ENCODE peak calls at places on chromosomes 13 and 19, in eight cellular contexts. Y is HCT116, D is OCI-LY7, R is PC-9, M is neural progenitor cell, S is H9, C is mesendoderm, L is astrocyte. P is an unnamed sample. For H3K79me2, the result is how much of the 10 kb centered on the place peaks cover.

GRCh38 chr13:87676254-87677042 is 5.3 kb downstream of the SLITRK5 start:
- DNase-seq in Y (no peak), D (peak), R (no peak), M (peak), S (peak), C (peak), L (no peak), P (no peak)

GRCh38 chr19:7597689-7598088 is 2.0 kb downstream of the CAMSAP3 start:
- DNase-seq in Y (no peak), D (no peak), R (no peak), M (no peak), S (no peak), C (peak), L (no peak), P (no peak)

GRCh38 chr19:32336259-32337111 is 8.9 kb upstream of the ZNF507 start:
- DNase-seq in Y (no peak), D (no peak), R (no peak), M (no peak), S (no peak), C (no peak), L (no peak), P (no peak)

GRCh38 chr13:71866173-71867091 is 572 bp downstream of the DACH1 start:
- DNase-seq in Y (no peak), D (no peak), R (peak), M (peak), S (peak), C (peak), L (no peak), P (peak)

GRCh38 chr13:30619731-30620130 is 2.0 kb downstream of the USPL1 start:
- DNase-seq in Y (no peak), D (no peak), R (no peak), M (no peak), S (no peak), C (no peak), L (no peak), P (no peak)

GRCh38 chr19:4051175-4052101 is 15.3 kb downstream of the ZBTB7A start:
- DNase-seq in Y (no peak), D (no peak), R (peak), M (no peak), S (no peak), C (no peak), L (peak), P (no peak)

GRCh38 chr19:48364564-48365363 is 597 bp downstream of the SYNGR4 start:
- DNase-seq in Y (no peak), D (no peak), R (no peak), M (no peak), S (no peak), C (no peak), L (no peak), P (no peak)

GRCh38 chr13:80214521-80214941 is 126.4 kb downstream of the SPRY2 start:
- DNase-seq in Y (no peak), D (no peak), R (no peak), M (no peak), S (no peak), C (peak), L (peak), P (no peak)

GRCh38 chr13:102651892-102652291 is 43.0 kb downstream of the METTL21C start:
- DNase-seq in Y (no peak), D (no peak), R (no peak), M (no peak), S (no peak), C (no peak), L (no peak), P (no peak)

GRCh38 chr19:15680923-15681322 is 8.0 kb downstream of the CYP4F12 start:
- DNase-seq in Y (no peak), D (no peak), R (no peak), M (no peak), S (no peak), C (no peak), L (no peak), P (no peak)

GRCh38 chr19:14271830-14272229 is 65.9 kb upstream of the ADGRL1 start:
- DNase-seq in Y (no peak), D (no peak), R (no peak), M (peak), S (no peak), C (no peak), L (no peak), P (no peak)

GRCh38 chr13:51625555-51626345 is 41.5 kb downstream of the WDFY2 start:
- DNase-seq in Y (no peak), D (no peak), R (no peak), M (no peak), S (no peak), C (no peak), L (no peak), P (no peak)
- H3K79me2 ChIP-seq in Y (under half), D (under half), R (under half), M (half or more), S (under half), C (under half), L (half or more), P (under half)

DNA sequence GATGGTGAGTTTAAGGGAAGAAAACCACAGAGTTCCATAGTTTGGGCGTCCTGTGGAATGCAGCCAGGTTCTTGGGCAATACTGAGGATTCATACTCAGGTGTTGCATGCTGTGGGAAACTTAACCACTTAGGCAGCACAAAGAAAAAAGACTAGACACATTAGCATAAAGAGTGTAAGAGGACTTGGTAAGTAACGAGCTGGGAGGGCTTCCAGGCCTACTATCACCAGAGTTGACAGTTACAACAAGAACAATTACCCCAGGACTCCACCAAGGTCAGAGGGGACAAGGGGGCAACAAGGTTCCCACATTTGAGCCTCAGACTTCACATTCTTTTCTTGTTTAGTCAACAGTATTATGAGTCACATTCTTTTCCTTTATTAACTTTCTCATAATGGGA is 33.2 kb downstream of the KCTD12 start:
- DNase-seq in Y (no peak), D (no peak), R (peak), M (no peak), S (no peak), C (no peak), L (peak), P (no peak)
- H3K79me2 ChIP-seq in Y (under half), D (under half), R (under half), M (under half), S (under half), C (under half), L (under half), P (under half)

GRCh38 chr19:2201473-2202148 is 34.5 kb downstream of the PLEKHJ1 start:
- DNase-seq in Y (no peak), D (no peak), R (no peak), M (no peak), S (no peak), C (no peak), L (no peak), P (no peak)
- H3K79me2 ChIP-seq in Y (under half), D (under half), R (under half), M (under half), S (under half), C (under half), L (half or more), P (half or more)

GRCh38 chr13:33231339-33231738 is 54.2 kb downstream of the STARD13 start:
- DNase-seq in Y (no peak), D (no peak), R (no peak), M (no peak), S (no peak), C (no peak), L (no peak), P (no peak)

GRCh38 chr13:33230178-33230881 is 55.2 kb downstream of the STARD13 start:
- DNase-seq in Y (no peak), D (no peak), R (no peak), M (no peak), S (no peak), C (no peak), L (peak), P (no peak)

GRCh38 chr13:33228645-33229445 is 56.7 kb downstream of the STARD13 start:
- DNase-seq in Y (peak), D (peak), R (no peak), M (peak), S (no peak), C (peak), L (peak), P (peak)

GRCh38 chr13:33229446-33230177 is 55.9 kb downstream of the STARD13 start:
- DNase-seq in Y (no peak), D (no peak), R (no peak), M (peak), S (no peak), C (no peak), L (no peak), P (no peak)

DNA sequence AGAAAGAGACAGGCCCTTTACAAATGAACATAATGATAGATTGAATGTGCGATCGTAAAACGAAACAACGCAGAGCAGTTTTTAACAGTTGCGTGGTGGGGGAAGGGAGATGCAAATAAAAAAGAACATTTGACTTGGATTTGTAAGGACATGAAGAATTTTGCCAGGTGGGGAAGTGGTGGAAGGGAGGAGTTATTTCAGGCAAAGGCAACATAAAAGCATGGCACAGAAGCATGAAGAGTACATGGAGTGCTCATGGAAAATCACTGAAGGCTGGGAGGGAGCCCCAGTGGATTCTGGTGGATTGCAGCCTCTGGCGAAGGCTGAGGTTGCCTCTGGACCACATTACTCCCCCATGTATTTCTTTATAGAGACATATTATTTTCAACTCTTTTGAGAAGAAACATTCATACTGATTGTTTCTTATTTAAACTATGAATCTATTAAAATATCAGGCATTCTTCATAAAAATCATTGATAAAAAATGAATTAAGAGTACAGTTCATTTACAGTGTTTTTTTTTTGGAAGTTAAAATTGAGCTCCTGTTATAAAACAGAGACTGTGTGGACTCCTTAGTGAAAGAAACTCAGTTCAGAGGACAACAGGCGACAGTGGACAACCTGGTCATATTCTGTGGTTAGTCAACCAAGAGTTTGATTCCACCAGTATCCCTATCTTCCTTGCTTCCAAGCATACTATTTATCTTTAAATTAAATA is 57.5 kb downstream of the STARD13 start:
- DNase-seq in Y (no peak), D (no peak), R (no peak), M (no peak), S (no peak), C (no peak), L (no peak), P (no peak)
- H3K79me2 ChIP-seq in Y (under half), D (under half), R (under half), M (under half), S (under half), C (under half), L (half or more), P (under half)